ENCODE peak calls at places on chromosomes 7 and 10, in four cellular contexts. One of them, this sample, is unnamed. For H3K9me3, the result is how much of the 10 kb centered on the place peaks cover.

GRCh38 chr7:124856299-124856888 is 73.2 kb downstream of the POT1 start:
- DNase-seq in upper lobe of right lung: no peak
- DNase-seq in IMR-90: peak
- DNase-seq in cardiac muscle cell: peak
- DNase-seq in this sample: no peak

GRCh38 chr7:139588632-139589031 is 65.1 kb downstream of the CLEC2L start:
- DNase-seq in upper lobe of right lung: no peak
- DNase-seq in IMR-90: peak
- DNase-seq in cardiac muscle cell: peak
- DNase-seq in this sample: peak

GRCh38 chr10:132939957-132940790 is 2.2 kb downstream of the CFAP46 start:
- DNase-seq in upper lobe of right lung: peak
- DNase-seq in cardiac muscle cell: peak
- DNase-seq in IMR-90: peak
- DNase-seq in this sample: peak

GRCh38 chr10:124348801-124349200 is 69.9 kb downstream of the OAT start:
- DNase-seq in cardiac muscle cell: no peak
- DNase-seq in IMR-90: no peak
- DNase-seq in upper lobe of right lung: peak
- DNase-seq in this sample: no peak

GRCh38 chr10:20922033-20922432 is 24.9 kb upstream of the NEBL start:
- DNase-seq in upper lobe of right lung: no peak
- DNase-seq in cardiac muscle cell: no peak
- DNase-seq in IMR-90: no peak
- DNase-seq in this sample: no peak

GRCh38 chr7:7166318-7166717 is 16.0 kb upstream of the C1GALT1 start:
- DNase-seq in cardiac muscle cell: no peak
- DNase-seq in upper lobe of right lung: no peak
- DNase-seq in IMR-90: no peak
- DNase-seq in this sample: no peak

GRCh38 chr7:111510062-111510461 is 52.2 kb downstream of the IMMP2L start:
- DNase-seq in cardiac muscle cell: no peak
- DNase-seq in IMR-90: no peak
- DNase-seq in upper lobe of right lung: no peak
- DNase-seq in this sample: no peak

GRCh38 chr7:103540986-103541385 is 95.0 kb upstream of the SLC26A5 start:
- DNase-seq in upper lobe of right lung: no peak
- DNase-seq in cardiac muscle cell: no peak
- DNase-seq in IMR-90: no peak
- DNase-seq in this sample: peak

GRCh38 chr10:125629758-125630376 is 53.1 kb downstream of the TEX36 start:
- DNase-seq in cardiac muscle cell: peak
- DNase-seq in upper lobe of right lung: no peak
- DNase-seq in IMR-90: peak
- DNase-seq in this sample: no peak

GRCh38 chr10:56605043-56605442 is 244.0 kb upstream of the ZWINT start:
- DNase-seq in cardiac muscle cell: no peak
- DNase-seq in IMR-90: no peak
- DNase-seq in upper lobe of right lung: no peak
- DNase-seq in this sample: no peak

GRCh38 chr10:15035385-15036301 is 8.1 kb upstream of the OLAH start:
- DNase-seq in cardiac muscle cell: peak
- DNase-seq in IMR-90: peak
- DNase-seq in upper lobe of right lung: peak
- DNase-seq in this sample: no peak

DNA sequence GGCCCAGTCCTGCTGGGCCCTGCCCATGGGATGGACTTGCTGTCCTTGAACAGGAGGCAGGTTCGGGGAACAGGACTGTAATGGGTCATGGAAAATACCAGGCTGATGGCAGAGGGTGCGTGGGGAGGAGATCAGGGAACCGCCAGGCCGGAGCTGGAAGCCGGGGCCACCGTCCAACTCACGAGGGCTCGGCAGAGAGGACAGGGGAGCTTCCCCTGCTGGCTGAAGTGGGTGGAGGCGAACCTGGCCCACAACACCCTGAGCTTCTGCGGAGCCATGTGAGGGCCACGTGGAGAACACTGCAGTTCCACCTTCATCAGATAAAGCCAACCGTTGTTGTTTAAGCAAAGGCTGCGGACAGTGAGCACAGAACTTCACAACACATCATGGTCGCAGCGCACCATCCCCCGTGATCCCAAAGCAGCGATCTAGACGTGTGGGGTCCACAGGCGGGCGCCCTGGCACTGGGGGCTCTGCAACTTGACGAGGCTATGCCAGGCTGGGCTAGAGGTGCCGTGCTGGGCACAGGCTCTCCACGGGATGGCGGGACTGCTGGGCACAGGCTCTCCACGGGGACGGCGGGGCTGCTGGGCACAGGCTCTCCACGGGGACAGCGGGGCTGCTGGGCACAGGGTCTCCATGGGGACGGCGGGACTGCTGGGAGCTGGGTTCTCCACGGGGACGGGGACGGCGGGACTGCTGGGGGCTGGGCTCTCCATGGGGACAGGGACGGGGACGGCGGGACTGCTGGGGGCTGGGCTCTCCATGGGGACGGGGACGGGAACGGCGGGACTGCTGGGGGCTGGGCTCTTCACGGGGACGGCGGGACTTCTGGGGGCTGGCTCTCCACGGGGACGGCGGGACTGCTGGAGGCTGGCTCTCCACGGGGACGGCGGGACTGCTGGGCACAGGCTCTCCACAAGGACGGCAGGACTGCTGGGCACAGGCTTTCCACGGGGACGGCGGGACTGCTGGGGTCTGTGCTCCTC is 473.4 kb downstream of the DNAJB6 start:
- DNase-seq in IMR-90: no peak
- DNase-seq in upper lobe of right lung: peak
- DNase-seq in cardiac muscle cell: no peak
- DNase-seq in this sample: no peak
- H3K9me3 ChIP-seq in IMR-90: half or more
- H3K9me3 ChIP-seq in upper lobe of right lung: under half
- H3K9me3 ChIP-seq in cardiac muscle cell: under half
- H3K9me3 ChIP-seq in this sample: under half

GRCh38 chr7:126185959-126186580 is 1066.7 kb downstream of the GRM8 start:
- DNase-seq in IMR-90: no peak
- DNase-seq in cardiac muscle cell: no peak
- DNase-seq in upper lobe of right lung: no peak
- DNase-seq in this sample: no peak
- H3K9me3 ChIP-seq in IMR-90: under half
- H3K9me3 ChIP-seq in cardiac muscle cell: under half
- H3K9me3 ChIP-seq in upper lobe of right lung: under half
- H3K9me3 ChIP-seq in this sample: under half

GRCh38 chr7:49769285-49769857 is 4.1 kb upstream of the VWC2 start:
- DNase-seq in cardiac muscle cell: no peak
- DNase-seq in IMR-90: no peak
- DNase-seq in upper lobe of right lung: no peak
- DNase-seq in this sample: no peak

GRCh38 chr7:49768254-49768653 is 5.2 kb upstream of the VWC2 start:
- DNase-seq in IMR-90: no peak
- DNase-seq in upper lobe of right lung: no peak
- DNase-seq in cardiac muscle cell: no peak
- DNase-seq in this sample: no peak

GRCh38 chr7:49768835-49769234 is 4.6 kb upstream of the VWC2 start:
- DNase-seq in upper lobe of right lung: no peak
- DNase-seq in IMR-90: no peak
- DNase-seq in cardiac muscle cell: no peak
- DNase-seq in this sample: no peak

GRCh38 chr7:49766966-49767365 is 6.5 kb upstream of the VWC2 start:
- DNase-seq in IMR-90: no peak
- DNase-seq in cardiac muscle cell: no peak
- DNase-seq in upper lobe of right lung: no peak
- DNase-seq in this sample: no peak

GRCh38 chr7:49767719-49768118 is 5.7 kb upstream of the VWC2 start:
- DNase-seq in IMR-90: no peak
- DNase-seq in upper lobe of right lung: no peak
- DNase-seq in cardiac muscle cell: no peak
- DNase-seq in this sample: no peak
- H3K9me3 ChIP-seq in IMR-90: under half
- H3K9me3 ChIP-seq in upper lobe of right lung: under half
- H3K9me3 ChIP-seq in cardiac muscle cell: under half
- H3K9me3 ChIP-seq in this sample: under half

GRCh38 chr10:37456456-37456855 is 331.1 kb downstream of the ANKRD30A start:
- DNase-seq in IMR-90: no peak
- DNase-seq in upper lobe of right lung: no peak
- DNase-seq in cardiac muscle cell: no peak
- DNase-seq in this sample: no peak
- H3K9me3 ChIP-seq in IMR-90: under half
- H3K9me3 ChIP-seq in upper lobe of right lung: under half
- H3K9me3 ChIP-seq in cardiac muscle cell: under half
- H3K9me3 ChIP-seq in this sample: under half

GRCh38 chr7:21454182-21454581 is 26.3 kb downstream of the SP4 start:
- DNase-seq in upper lobe of right lung: no peak
- DNase-seq in IMR-90: no peak
- DNase-seq in cardiac muscle cell: no peak
- DNase-seq in this sample: no peak
- H3K9me3 ChIP-seq in upper lobe of right lung: under half
- H3K9me3 ChIP-seq in IMR-90: under half
- H3K9me3 ChIP-seq in cardiac muscle cell: under half
- H3K9me3 ChIP-seq in this sample: under half

DNA sequence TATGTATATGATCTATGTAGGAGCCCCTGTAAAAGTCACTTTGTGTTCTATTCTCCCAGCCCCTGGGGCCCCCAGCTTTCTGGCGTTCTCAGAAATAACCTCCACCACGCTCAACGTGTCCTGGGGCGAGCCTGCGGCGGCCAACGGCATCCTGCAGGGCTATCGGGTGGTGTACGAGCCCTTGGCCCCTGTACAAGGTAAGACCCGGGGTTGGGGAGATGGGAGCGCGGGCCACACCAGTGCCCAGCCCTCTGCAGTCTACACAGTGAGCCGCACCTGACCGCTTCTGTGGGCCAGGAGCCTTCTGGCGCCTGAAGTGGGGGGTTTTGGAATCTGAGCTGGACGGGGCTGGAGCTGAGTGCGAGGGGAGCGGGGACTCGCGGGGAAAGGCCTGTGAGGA is 472.1 kb upstream of the FOXK1 start:
- DNase-seq in IMR-90: no peak
- DNase-seq in cardiac muscle cell: no peak
- DNase-seq in upper lobe of right lung: peak
- DNase-seq in this sample: no peak
- H3K9me3 ChIP-seq in IMR-90: under half
- H3K9me3 ChIP-seq in cardiac muscle cell: under half
- H3K9me3 ChIP-seq in upper lobe of right lung: under half
- H3K9me3 ChIP-seq in this sample: under half